ENCODE peak calls at places on chromosome 14, in eight cellular contexts. D is sciatic nerve, B is mucosa of descending colon, O is dorsolateral prefrontal cortex, L is AG09319, J is AG08395, Z is MM.1S, U is neural crest cell. Y is an unnamed sample.

GRCh38 chr14:88380405-88380804 is 5.1 kb upstream of the SPATA7 start:
- DNase-seq in L (no peak), O (no peak), J (peak; percentile 5), U (no peak), B (no peak), D (no peak), Z (no peak), Y (no peak)

GRCh38 chr14:104555621-104556255 is 23.8 kb upstream of the C14orf180 start:
- DNase-seq in D (no peak), Z (no peak), O (no peak), B (no peak), L (no peak), J (no peak), U (no peak), Y (no peak)

GRCh38 chr14:69483765-69484443 is 624 bp upstream of the PLEKHD1 start:
- DNase-seq in L (no peak), U (no peak), D (no peak), Z (no peak), B (peak; percentile 7), O (no peak), J (peak; percentile 35), Y (no peak)

GRCh38 chr14:79483472-79483871 is 727.8 kb downstream of the DIO2 start:
- DNase-seq in B (no peak), Z (no peak), L (no peak), U (no peak), O (peak; percentile 16), D (no peak), J (no peak), Y (no peak)

GRCh38 chr14:92577321-92577742 is 63.8 kb downstream of the RIN3 start:
- DNase-seq in L (no peak), Z (peak; percentile 82), B (no peak), D (no peak), U (no peak), O (no peak), J (no peak), Y (no peak)

GRCh38 chr14:104151546-104152245 is 13.3 kb downstream of the KIF26A start:
- DNase-seq in J (no peak), B (no peak), Z (no peak), O (no peak), D (no peak), U (no peak), L (no peak), Y (no peak)

GRCh38 chr14:53278602-53279506 is 125.7 kb upstream of the DDHD1 start:
- DNase-seq in O (no peak), J (no peak), Z (no peak), D (no peak), B (no peak), U (no peak), L (no peak), Y (no peak)

GRCh38 chr14:68486033-68486732 is 306.7 kb downstream of the ZFP36L1 start:
- DNase-seq in J (no peak), O (no peak), Z (no peak), D (no peak), B (no peak), U (no peak), L (no peak), Y (peak; percentile 79)

GRCh38 chr14:91872517-91873470 is 5.5 kb upstream of the TC2N start:
- DNase-seq in L (peak; percentile 74), B (peak; percentile 92), O (no peak), D (peak; percentile 76), J (peak; percentile 38), U (no peak), Z (no peak), Y (peak; percentile 56)

GRCh38 chr14:54610051-54610977 is 43.4 kb downstream of the SAMD4A start:
- DNase-seq in L (no peak), O (no peak), U (no peak), B (no peak), J (peak; percentile 64), Z (no peak), D (no peak), Y (no peak)

GRCh38 chr14:24100197-24100981 is 6.3 kb downstream of the PCK2 start:
- DNase-seq in O (no peak), Z (no peak), L (no peak), B (no peak), D (no peak), J (no peak), U (no peak), Y (no peak)

GRCh38 chr14:24219080-24219479 is 3.2 kb upstream of the MDP1 start:
- DNase-seq in L (no peak), D (no peak), B (no peak), Z (no peak), U (no peak), J (no peak), O (no peak), Y (no peak)

GRCh38 chr14:22411398-22411797 is 177.6 kb downstream of the DAD1 start:
- DNase-seq in U (no peak), Z (no peak), O (no peak), J (no peak), D (no peak), B (no peak), L (no peak), Y (no peak)

GRCh38 chr14:82067221-82067620 is 533.6 kb upstream of the SEL1L start:
- DNase-seq in U (no peak), O (peak; percentile 14), B (no peak), D (no peak), J (no peak), Z (no peak), L (no peak), Y (no peak)

GRCh38 chr14:62373889-62374394 is 611.7 kb downstream of the SNAPC1 start:
- DNase-seq in B (no peak), J (no peak), O (no peak), Z (no peak), U (no peak), D (no peak), L (no peak), Y (no peak)

GRCh38 chr14:101069666-101070362 is 166.3 kb upstream of the RTL1 start:
- DNase-seq in D (peak; percentile 47), U (no peak), B (no peak), Z (no peak), O (no peak), J (no peak), L (no peak), Y (peak; percentile 28)

GRCh38 chr14:61644834-61645233 is 50.5 kb upstream of the HIF1A start:
- DNase-seq in Z (no peak), J (no peak), L (no peak), O (no peak), U (no peak), B (no peak), D (no peak), Y (no peak)

GRCh38 chr14:65371784-65372183 is 40.7 kb upstream of the FUT8 start:
- DNase-seq in O (no peak), J (no peak), D (no peak), L (no peak), Z (no peak), U (no peak), B (no peak), Y (no peak)

GRCh38 chr14:65228436-65228835 is 126.1 kb upstream of the MAX start:
- DNase-seq in B (no peak), Z (peak; percentile 60), O (no peak), L (no peak), U (no peak), J (no peak), D (no peak), Y (no peak)

GRCh38 chr14:84298738-84299137 is 1231.2 kb upstream of the FLRT2 start:
- DNase-seq in O (no peak), Z (no peak), J (no peak), B (no peak), D (no peak), U (no peak), L (no peak), Y (no peak)

GRCh38 chr14:57382283-57382682 is 8.1 kb upstream of the NAA30 start:
- DNase-seq in O (no peak), D (no peak), U (no peak), B (no peak), J (peak; percentile 65), Z (no peak), L (no peak), Y (no peak)

GRCh38 chr14:79328863-79329262 is 882.4 kb downstream of the DIO2 start:
- DNase-seq in J (no peak), D (no peak), Z (no peak), O (no peak), U (no peak), L (no peak), B (no peak), Y (no peak)

Y was measured in left lobe of liver.